ENCODE peak calls at places on chromosomes 7 and 10, in four cellular contexts. One of them, this sample, is unnamed.

GRCh38 chr10:44395396-44395795 is 10.5 kb upstream of the CXCL12 start:
- DNase-seq in kidney: no peak
- DNase-seq in choroid plexus epithelial cell: no peak
- DNase-seq in Peyer's patch: no peak
- DNase-seq in this sample: no peak

GRCh38 chr7:101927389-101928306 is 110.2 kb downstream of the CUX1 start:
- DNase-seq in kidney: peak; percentile 82
- DNase-seq in Peyer's patch: no peak
- DNase-seq in choroid plexus epithelial cell: peak; percentile 34
- DNase-seq in this sample: no peak

GRCh38 chr10:71218046-71218832 is 5.9 kb downstream of the UNC5B start:
- DNase-seq in choroid plexus epithelial cell: no peak
- DNase-seq in kidney: no peak
- DNase-seq in Peyer's patch: no peak
- DNase-seq in this sample: peak; percentile 40

GRCh38 chr7:135575296-135575695 is 17.6 kb downstream of the NUP205 start:
- DNase-seq in kidney: no peak
- DNase-seq in Peyer's patch: no peak
- DNase-seq in choroid plexus epithelial cell: no peak
- DNase-seq in this sample: no peak

GRCh38 chr7:29989257-29989995 is at the start of gene SCRN1:
- DNase-seq in kidney: peak; percentile 87
- DNase-seq in choroid plexus epithelial cell: peak; percentile 34
- DNase-seq in Peyer's patch: peak; percentile 72
- DNase-seq in this sample: peak; percentile 60

GRCh38 chr7:7889791-7890568 is 78.6 kb upstream of the GLCCI1 start:
- DNase-seq in kidney: no peak
- DNase-seq in choroid plexus epithelial cell: no peak
- DNase-seq in Peyer's patch: no peak
- DNase-seq in this sample: no peak

GRCh38 chr10:72248477-72249151 is 25.1 kb upstream of the DDIT4 start:
- DNase-seq in Peyer's patch: peak; percentile 94
- DNase-seq in choroid plexus epithelial cell: peak; percentile 95
- DNase-seq in kidney: peak; percentile 95
- DNase-seq in this sample: peak; percentile 87

GRCh38 chr7:8109196-8110022 is 140.8 kb downstream of the GLCCI1 start:
- DNase-seq in kidney: no peak
- DNase-seq in choroid plexus epithelial cell: peak; percentile 31
- DNase-seq in Peyer's patch: no peak
- DNase-seq in this sample: no peak

GRCh38 chr7:45923290-45923689 is 2.2 kb upstream of the IGFBP3 start:
- DNase-seq in kidney: peak; percentile 90
- DNase-seq in Peyer's patch: peak; percentile 46
- DNase-seq in choroid plexus epithelial cell: peak; percentile 84
- DNase-seq in this sample: no peak

GRCh38 chr10:18607503-18607902 is 43.9 kb downstream of the NSUN6 start:
- DNase-seq in kidney: no peak
- DNase-seq in choroid plexus epithelial cell: peak; percentile 94
- DNase-seq in Peyer's patch: no peak
- DNase-seq in this sample: peak; percentile 74

GRCh38 chr10:100825946-100826660 is 80.7 kb downstream of the PAX2 start:
- DNase-seq in kidney: no peak
- DNase-seq in choroid plexus epithelial cell: no peak
- DNase-seq in Peyer's patch: no peak
- DNase-seq in this sample: no peak

GRCh38 chr7:39453743-39454355 is 112.4 kb upstream of the YAE1 start:
- DNase-seq in kidney: no peak
- DNase-seq in choroid plexus epithelial cell: peak; percentile 78
- DNase-seq in Peyer's patch: no peak
- DNase-seq in this sample: no peak

GRCh38 chr7:226281-226882 is 34.0 kb downstream of the FAM20C start:
- DNase-seq in choroid plexus epithelial cell: peak; percentile 69
- DNase-seq in kidney: no peak
- DNase-seq in Peyer's patch: no peak
- DNase-seq in this sample: no peak

GRCh38 chr7:121798896-121799295 is 74.1 kb upstream of the PTPRZ1 start:
- DNase-seq in kidney: no peak
- DNase-seq in Peyer's patch: no peak
- DNase-seq in choroid plexus epithelial cell: peak; percentile 5
- DNase-seq in this sample: no peak

GRCh38 chr7:44223362-44224114 is 22.8 kb downstream of the YKT6 start:
- DNase-seq in choroid plexus epithelial cell: no peak
- DNase-seq in Peyer's patch: no peak
- DNase-seq in kidney: peak; percentile 37
- DNase-seq in this sample: no peak

DNA sequence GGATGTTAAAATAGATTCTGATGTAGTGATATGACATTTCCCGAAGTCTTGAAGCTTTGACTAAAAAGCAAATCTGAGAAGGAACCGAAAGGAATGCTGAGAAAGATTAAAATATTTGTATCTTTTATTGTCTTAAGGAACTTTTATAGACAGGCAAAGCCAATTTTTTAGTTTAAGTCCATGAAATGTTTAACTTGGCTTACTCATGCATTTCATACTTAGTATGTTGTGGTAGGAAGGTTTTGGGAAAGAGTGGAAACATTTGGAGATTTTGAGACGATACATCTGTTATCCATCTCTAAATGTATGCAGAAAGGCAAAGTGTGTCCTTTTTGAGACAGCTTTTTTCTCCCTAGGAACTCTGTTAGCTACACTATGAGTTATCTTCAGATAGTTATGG is 10.1 kb downstream of the TBC1D12 start:
- DNase-seq in choroid plexus epithelial cell: no peak
- DNase-seq in kidney: no peak
- DNase-seq in Peyer's patch: no peak
- DNase-seq in this sample: no peak
- H3K4me3 ChIP-seq in choroid plexus epithelial cell: no peak overlapping the region
- H3K4me3 ChIP-seq in kidney: no peak overlapping the region
- H3K4me3 ChIP-seq in Peyer's patch: no peak overlapping the region
- H3K4me3 ChIP-seq in this sample: no peak overlapping the region

GRCh38 chr7:28926871-28927597 is 31.1 kb downstream of the TRIL start:
- DNase-seq in Peyer's patch: peak; percentile 54
- DNase-seq in choroid plexus epithelial cell: peak; percentile 95
- DNase-seq in kidney: peak; percentile 93
- DNase-seq in this sample: no peak
- TF ChIP-seq CTCF in Peyer's patch: peak; percentile 87
- TF ChIP-seq CTCF in choroid plexus epithelial cell: peak; percentile 80
- TF ChIP-seq CTCF in kidney: peak; percentile 83
- TF ChIP-seq CTCF in this sample: peak; percentile 87

GRCh38 chr7:116524221-116524608 is 621 bp upstream of the CAV1 start:
- DNase-seq in choroid plexus epithelial cell: peak; percentile 68
- DNase-seq in Peyer's patch: no peak
- DNase-seq in kidney: no peak
- DNase-seq in this sample: no peak
- H3K4me3 ChIP-seq in choroid plexus epithelial cell: peak overlapping the region; percentile 70
- H3K4me3 ChIP-seq in Peyer's patch: peak overlapping the region; percentile 67
- H3K4me3 ChIP-seq in kidney: peak overlapping the region; percentile 47
- H3K4me3 ChIP-seq in this sample: peak overlapping the region; percentile 24

DNA sequence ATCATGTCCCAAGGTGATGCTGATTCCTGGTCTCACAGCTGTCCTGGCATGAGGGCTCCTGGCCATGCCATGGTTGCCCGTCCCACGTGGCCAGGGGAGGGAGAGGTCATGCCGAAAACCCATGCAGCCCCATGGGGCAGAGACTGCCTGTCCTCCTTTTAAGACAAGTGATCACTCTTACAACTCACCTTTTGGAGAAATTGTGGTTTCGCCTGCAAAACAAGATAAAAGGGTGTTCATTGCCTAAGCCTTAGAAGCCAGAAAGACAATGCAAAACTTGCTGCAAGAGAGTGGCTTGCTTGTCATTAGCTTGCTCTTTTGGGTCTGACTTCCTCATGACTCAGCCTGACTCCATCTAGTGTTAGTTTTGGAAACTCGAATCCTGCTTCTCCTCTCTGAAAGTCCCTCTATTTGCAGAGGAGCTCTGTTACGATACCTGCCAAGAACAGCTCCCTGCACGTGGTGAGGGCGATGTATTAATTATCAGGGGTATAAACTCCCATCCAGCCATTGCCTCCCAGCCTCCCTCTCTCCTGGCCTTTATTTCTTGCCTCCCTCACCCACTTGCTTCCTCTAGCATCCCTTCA is 26.7 kb downstream of the TMEM273 start:
- DNase-seq in kidney: no peak
- DNase-seq in Peyer's patch: no peak
- DNase-seq in choroid plexus epithelial cell: peak; percentile 79
- DNase-seq in this sample: no peak
- TF ChIP-seq CTCF in kidney: peak; percentile 41
- TF ChIP-seq CTCF in Peyer's patch: no peak
- TF ChIP-seq CTCF in choroid plexus epithelial cell: peak; percentile 69
- TF ChIP-seq CTCF in this sample: peak; percentile 17

DNA sequence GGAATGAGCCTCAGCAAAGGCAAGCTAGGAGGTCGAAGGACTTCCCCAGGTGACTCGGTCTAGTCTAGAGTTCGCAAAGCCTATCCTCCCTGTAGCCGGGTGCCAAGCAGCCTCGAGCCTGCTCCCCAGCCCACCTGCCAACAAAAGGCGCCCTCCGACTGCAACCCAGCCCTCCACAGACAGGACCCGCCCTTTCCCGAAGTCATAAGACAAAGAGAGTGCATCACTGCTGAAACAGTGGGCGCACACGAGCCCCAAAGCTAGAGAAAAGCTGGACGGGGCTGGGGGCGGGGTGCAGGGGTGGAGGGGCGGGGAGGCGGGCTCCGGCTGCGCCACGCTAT is 667 bp upstream of the COL1A2 start:
- DNase-seq in kidney: peak; percentile 75
- DNase-seq in choroid plexus epithelial cell: peak; percentile 77
- DNase-seq in Peyer's patch: no peak
- DNase-seq in this sample: no peak
- H3K4me3 ChIP-seq in kidney: no peak overlapping the region
- H3K4me3 ChIP-seq in choroid plexus epithelial cell: peak overlapping the region; percentile 69
- H3K4me3 ChIP-seq in Peyer's patch: peak overlapping the region; percentile 48
- H3K4me3 ChIP-seq in this sample: no peak overlapping the region

GRCh38 chr7:1883031-1883761 is 213.1 kb downstream of the ELFN1 start:
- DNase-seq in kidney: peak; percentile 50
- DNase-seq in Peyer's patch: no peak
- DNase-seq in choroid plexus epithelial cell: peak; percentile 46
- DNase-seq in this sample: peak; percentile 91
- TF ChIP-seq CTCF in kidney: no peak
- TF ChIP-seq CTCF in Peyer's patch: no peak
- TF ChIP-seq CTCF in choroid plexus epithelial cell: no peak
- TF ChIP-seq CTCF in this sample: no peak

This sample was measured in RWPE2.